ENCODE peak calls at places on chromosomes 2 and 18, in six cellular contexts. J is RWPE2, A is ovary, H is A673, W is RWPE1, N is heart right ventricle. L is an unnamed sample.

GRCh38 chr18:28905509-28905908 is 728.6 kb upstream of the CDH2 start:
- DNase-seq in W (peak), N (no peak), J (no peak), H (peak), A (no peak), L (no peak)

GRCh38 chr2:120591572-120591971 is 144.1 kb upstream of the GLI2 start:
- DNase-seq in N (no peak), J (no peak), W (no peak), A (no peak), H (no peak), L (no peak)

GRCh38 chr2:122117371-122117770 is 361.9 kb downstream of the TSN start:
- DNase-seq in H (no peak), J (no peak), W (no peak), A (no peak), N (no peak), L (no peak)

GRCh38 chr2:1974391-1974790 is 230.1 kb upstream of the PXDN start:
- DNase-seq in A (no peak), H (peak), J (no peak), N (peak), W (no peak), L (no peak)

GRCh38 chr2:25025996-25026530 is 15.8 kb upstream of the EFR3B start:
- DNase-seq in W (no peak), J (no peak), A (no peak), H (no peak), N (no peak), L (no peak)

GRCh38 chr2:230067990-230068657 is 600 bp downstream of the SLC16A14 start:
- DNase-seq in N (peak), W (peak), J (peak), A (peak), H (peak), L (no peak)

GRCh38 chr2:233792720-233793119 is 14.6 kb downstream of the MROH2A start:
- DNase-seq in H (no peak), N (no peak), A (no peak), J (no peak), W (no peak), L (no peak)

GRCh38 chr2:102126660-102127059 is 15.9 kb upstream of the IL1R1 start:
- DNase-seq in J (no peak), W (no peak), A (no peak), H (no peak), N (no peak), L (no peak)

GRCh38 chr2:218892693-218893348 is 12.2 kb downstream of the WNT10A start:
- DNase-seq in A (peak), N (no peak), H (peak), W (peak), J (no peak), L (no peak)

GRCh38 chr2:25274868-25275574 is 66.7 kb downstream of the DNMT3A start:
- DNase-seq in J (no peak), N (peak), H (no peak), A (peak), W (no peak), L (no peak)

GRCh38 chr2:64945973-64946736 is 43.0 kb upstream of the SLC1A4 start:
- DNase-seq in W (no peak), H (no peak), J (no peak), N (no peak), A (no peak), L (no peak)

GRCh38 chr2:37635359-37636208 is 35.9 kb downstream of the CDC42EP3 start:
- DNase-seq in W (peak), H (no peak), J (no peak), A (no peak), N (no peak), L (no peak)

GRCh38 chr2:204544961-204545860 is at the start of gene PARD3B:
- DNase-seq in W (peak), J (no peak), H (peak), A (peak), N (peak), L (peak)

GRCh38 chr2:105595536-105595935 is 149.2 kb upstream of the NCK2 start:
- DNase-seq in J (no peak), N (no peak), W (peak), A (no peak), H (no peak), L (no peak)

GRCh38 chr2:24824966-24825882 is 32.0 kb downstream of the CENPO start:
- DNase-seq in N (no peak), J (no peak), H (peak), A (no peak), W (no peak), L (no peak)

GRCh38 chr2:162579986-162580385 is 236.1 kb downstream of the GCA start:
- DNase-seq in A (no peak), J (no peak), N (no peak), H (no peak), W (no peak), L (no peak)

GRCh38 chr2:150125708-150126107 is 361.8 kb downstream of the RND3 start:
- DNase-seq in J (no peak), W (no peak), N (no peak), H (no peak), A (no peak), L (no peak)

GRCh38 chr2:225122582-225123486 is 80.6 kb upstream of the DOCK10 start:
- DNase-seq in J (no peak), A (no peak), N (no peak), H (peak), W (peak), L (no peak)

GRCh38 chr2:148103946-148104345 is 83.1 kb downstream of the MBD5 start:
- DNase-seq in A (no peak), H (no peak), N (no peak), W (no peak), J (no peak), L (no peak)

GRCh38 chr18:56021814-56022205 is 433.8 kb upstream of the TCF4 start:
- DNase-seq in J (no peak), W (no peak), A (no peak), N (no peak), H (no peak), L (no peak)

GRCh38 chr2:72013726-72014125 is 133.9 kb downstream of the CYP26B1 start:
- DNase-seq in A (no peak), N (no peak), H (no peak), J (peak), W (no peak), L (peak)

GRCh38 chr2:46009772-46010171 is 287.4 kb upstream of the EPAS1 start:
- DNase-seq in J (no peak), H (no peak), N (no peak), W (no peak), A (no peak), L (no peak)

GRCh38 chr18:68456985-68457384 is 257.9 kb downstream of the TMX3 start:
- DNase-seq in H (no peak), N (no peak), W (no peak), A (no peak), J (no peak), L (no peak)

GRCh38 chr2:70123051-70123828 is 36.0 kb downstream of the PCBP1 start:
- DNase-seq in J (no peak), N (peak), A (peak), H (peak), W (no peak), L (peak)

GRCh38 chr2:29393676-29394075 is 278.5 kb downstream of the CLIP4 start:
- DNase-seq in N (no peak), J (no peak), A (no peak), H (peak), W (no peak), L (no peak)

GRCh38 chr2:102065675-102066252 is 74.0 kb downstream of the IL1R2 start:
- DNase-seq in H (no peak), J (peak), A (no peak), W (peak), N (no peak), L (no peak)

GRCh38 chr2:52416340-52416739 is 1351.3 kb upstream of the CHAC2 start:
- DNase-seq in N (no peak), J (no peak), H (no peak), A (no peak), W (peak), L (no peak)
- TF ChIP-seq CTCF in N (peak), J (peak), H (no peak), A (no peak), W (no peak), L (peak)

DNA sequence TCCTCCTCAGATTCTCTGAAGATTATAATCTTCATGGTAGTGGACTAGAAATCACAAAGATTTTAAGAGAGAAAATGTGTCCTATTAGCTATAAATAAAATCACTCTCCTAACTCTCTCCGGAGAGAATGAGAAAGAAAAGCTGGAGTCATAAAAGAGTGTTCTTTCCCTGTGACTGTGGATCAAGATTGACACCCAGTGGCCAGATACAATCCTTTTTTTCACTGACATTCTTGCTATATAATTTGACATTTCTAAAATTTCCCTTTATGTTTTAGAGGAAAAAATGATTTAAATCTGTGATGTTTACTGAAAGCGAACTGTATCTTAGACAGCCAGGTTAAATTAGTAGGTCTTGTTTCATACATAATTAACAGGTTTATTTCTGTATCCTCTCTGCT is 35.4 kb upstream of the LRP2 start:
- DNase-seq in H (peak), A (no peak), N (no peak), J (no peak), W (peak), L (no peak)
- TF ChIP-seq CTCF in H (peak), A (no peak), N (no peak), J (peak), W (peak), L (peak)

GRCh38 chr2:223618172-223619035 is 16.2 kb upstream of the SCG2 start:
- DNase-seq in N (no peak), A (no peak), J (no peak), H (peak), W (no peak), L (no peak)
- TF ChIP-seq CTCF in N (no peak), A (no peak), J (no peak), H (peak), W (no peak), L (peak)

GRCh38 chr2:20665261-20666113 is 1.5 kb upstream of the GDF7 start:
- DNase-seq in A (peak), J (no peak), H (no peak), W (no peak), N (no peak), L (no peak)

GRCh38 chr2:20667531-20668401 is 822 bp downstream of the GDF7 start:
- DNase-seq in J (no peak), A (peak), N (no peak), W (no peak), H (no peak), L (no peak)

GRCh38 chr2:20667151-20667530 is 197 bp downstream of the GDF7 start:
- DNase-seq in A (no peak), H (no peak), J (no peak), W (no peak), N (no peak), L (no peak)

GRCh38 chr2:20666114-20666363 is 905 bp upstream of the GDF7 start:
- DNase-seq in H (no peak), W (no peak), N (no peak), J (no peak), A (no peak), L (no peak)

DNA sequence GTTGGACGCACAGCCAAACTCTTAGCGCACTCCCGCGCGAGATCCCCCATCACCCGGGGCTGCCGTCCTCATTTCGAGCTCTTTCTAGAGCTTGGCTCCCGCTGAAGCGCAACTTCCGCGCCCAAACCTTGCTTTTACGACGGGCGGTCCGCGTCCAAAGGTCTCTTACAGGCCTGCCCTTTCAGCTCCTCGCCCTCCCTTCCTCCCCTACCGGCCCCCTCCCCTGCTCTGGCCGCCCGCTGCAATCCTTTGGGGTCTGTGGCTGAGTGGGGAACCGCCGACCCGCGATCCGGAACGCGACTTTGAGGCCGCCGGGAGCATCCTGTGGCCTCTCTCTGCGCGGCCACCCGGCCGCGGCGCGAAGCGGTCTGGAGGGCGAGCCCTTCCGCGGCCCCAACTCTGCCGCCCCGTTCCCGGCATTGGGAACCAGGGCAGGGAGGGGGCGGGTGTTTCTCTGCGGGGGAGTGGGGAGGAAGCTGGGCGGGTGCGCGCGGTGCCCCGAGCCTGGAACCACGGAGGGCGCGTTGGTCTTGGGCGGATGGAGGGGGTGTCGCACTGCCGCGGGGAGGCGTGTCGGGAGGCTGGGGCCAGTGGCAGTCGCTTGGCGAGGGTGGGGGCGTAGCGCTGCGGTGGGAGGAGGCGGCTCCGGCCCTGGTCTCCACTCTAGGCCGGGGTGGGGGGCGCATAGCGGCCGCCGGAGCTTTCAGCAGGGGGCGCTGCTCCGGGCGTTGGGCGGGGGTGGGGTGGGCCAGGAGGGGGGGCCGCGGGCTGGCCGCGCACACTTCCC is at the start of gene GDF7:
- DNase-seq in J (no peak), A (peak), W (no peak), H (no peak), N (peak), L (no peak)
- TF ChIP-seq CTCF in J (no peak), A (no peak), W (no peak), H (peak), N (peak), L (peak)

GRCh38 chr2:159939946-159940345 is 122.5 kb downstream of the PLA2R1 start:
- DNase-seq in J (no peak), N (no peak), A (no peak), H (peak), W (peak), L (no peak)
- TF ChIP-seq CTCF in J (peak), N (peak), A (peak), H (peak), W (no peak), L (peak)

L was measured in chondrocyte.